ENCODE peak calls at places on chromosome 10, in eight cellular contexts. C is A549, T is H9, F is PC-9, M is SK-N-SH, V is mesendoderm, Y is GM23248, W is GM23338. E is an unnamed sample. For H3K4me1, the result is how much of the 10 kb centered on the place peaks cover.

GRCh38 chr10:122199070-122199469 is 72.0 kb upstream of the BTBD16 start:
- DNase-seq in C (no peak), T (no peak), F (no peak), M (no peak), V (no peak), Y (no peak), W (no peak), E (peak)

GRCh38 chr10:9331583-9332008 is 1277.1 kb downstream of the GATA3 start:
- DNase-seq in C (peak), T (no peak), F (no peak), M (peak), V (peak), Y (peak), W (peak), E (peak)

GRCh38 chr10:114879541-114880158 is 58.1 kb downstream of the FHIP2A start:
- DNase-seq in C (peak), T (peak), F (no peak), M (peak), V (peak), Y (peak), W (peak), E (no peak)

GRCh38 chr10:84429926-84430520 is 101.6 kb downstream of the CCSER2 start:
- DNase-seq in C (peak), T (peak), F (peak), M (peak), V (peak), Y (peak), W (peak), E (no peak)

GRCh38 chr10:93309062-93309461 is 173.1 kb downstream of the MYOF start:
- DNase-seq in C (peak), T (no peak), F (no peak), M (peak), V (no peak), Y (peak), W (no peak), E (peak)

GRCh38 chr10:63940277-63940972 is 419.2 kb downstream of the REEP3 start:
- DNase-seq in C (no peak), T (no peak), F (no peak), M (no peak), V (no peak), Y (no peak), W (peak), E (peak)

GRCh38 chr10:35448687-35449662 is 112.7 kb downstream of the CCNY start:
- DNase-seq in C (no peak), T (no peak), F (peak), M (no peak), V (no peak), Y (no peak), W (no peak), E (no peak)

GRCh38 chr10:69972951-69973350 is 79.7 kb upstream of the MACROH2A2 start:
- DNase-seq in C (no peak), T (no peak), F (no peak), M (no peak), V (no peak), Y (peak), W (no peak), E (no peak)

GRCh38 chr10:49512121-49512809 is 26.7 kb downstream of the ERCC6 start:
- DNase-seq in C (peak), T (no peak), F (peak), M (peak), V (peak), Y (peak), W (peak), E (no peak)

GRCh38 chr10:68096913-68097509 is 12.3 kb upstream of the MYPN start:
- DNase-seq in C (peak), T (peak), F (peak), M (no peak), V (peak), Y (peak), W (peak), E (no peak)

GRCh38 chr10:48456361-48456804 is 148.5 kb downstream of the ARHGAP22 start:
- DNase-seq in C (no peak), T (peak), F (no peak), M (peak), V (no peak), Y (no peak), W (peak), E (peak)

GRCh38 chr10:101217450-101218281 is 11.6 kb downstream of the LBX1 start:
- DNase-seq in C (peak), T (peak), F (peak), M (peak), V (peak), Y (peak), W (peak), E (peak)

GRCh38 chr10:79229830-79230562 is 117.3 kb upstream of the PPIF start:
- DNase-seq in C (no peak), T (peak), F (no peak), M (peak), V (peak), Y (no peak), W (peak), E (no peak)

GRCh38 chr10:133391761-133392518 is 2.0 kb upstream of the MTG1 start:
- DNase-seq in C (no peak), T (no peak), F (no peak), M (no peak), V (no peak), Y (no peak), W (no peak), E (no peak)

GRCh38 chr10:50260791-50261281 is 9.5 kb upstream of the ASAH2 start:
- DNase-seq in C (no peak), T (no peak), F (no peak), M (no peak), V (no peak), Y (peak), W (no peak), E (no peak)

GRCh38 chr10:49592726-49593563 is 17.2 kb upstream of the SLC18A3 start:
- DNase-seq in C (peak), T (peak), F (peak), M (peak), V (peak), Y (peak), W (peak), E (peak)

GRCh38 chr10:84191106-84191505 is 3.2 kb upstream of the CDHR1 start:
- DNase-seq in C (no peak), T (no peak), F (no peak), M (no peak), V (no peak), Y (no peak), W (no peak), E (no peak)

GRCh38 chr10:91108820-91109219 is 111.6 kb upstream of the PCGF5 start:
- DNase-seq in C (no peak), T (no peak), F (no peak), M (no peak), V (no peak), Y (no peak), W (no peak), E (no peak)

GRCh38 chr10:124545756-124546369 is 84.2 kb downstream of the LHPP start:
- DNase-seq in C (no peak), T (no peak), F (no peak), M (no peak), V (no peak), Y (no peak), W (no peak), E (no peak)

GRCh38 chr10:81096558-81096957 is 558.9 kb downstream of the SH2D4B start:
- DNase-seq in C (no peak), T (no peak), F (no peak), M (no peak), V (no peak), Y (no peak), W (no peak), E (no peak)

GRCh38 chr10:24952701-24953349 is 419 bp upstream of the PRTFDC1 start:
- DNase-seq in C (peak), T (peak), F (peak), M (peak), V (peak), Y (peak), W (peak), E (peak)

GRCh38 chr10:35089641-35090161 is 440 bp downstream of the CUL2 start:
- DNase-seq in C (no peak), T (no peak), F (peak), M (no peak), V (peak), Y (peak), W (peak), E (peak)

GRCh38 chr10:88835095-88835909 is 16.3 kb downstream of the ANKRD22 start:
- DNase-seq in C (peak), T (peak), F (peak), M (peak), V (peak), Y (peak), W (peak), E (peak)

GRCh38 chr10:13759167-13759566 is 172.4 kb downstream of the PRPF18 start:
- DNase-seq in C (no peak), T (peak), F (no peak), M (no peak), V (peak), Y (no peak), W (peak), E (no peak)

GRCh38 chr10:97028126-97028831 is 157.5 kb downstream of the SLIT1 start:
- DNase-seq in C (no peak), T (no peak), F (no peak), M (no peak), V (no peak), Y (peak), W (no peak), E (peak)

GRCh38 chr10:76007206-76007605 is 575.8 kb downstream of the LRMDA start:
- DNase-seq in C (no peak), T (no peak), F (no peak), M (no peak), V (no peak), Y (no peak), W (no peak), E (no peak)

GRCh38 chr10:65325913-65326312 is 1599.9 kb upstream of the LRRTM3 start:
- DNase-seq in C (no peak), T (peak), F (no peak), M (no peak), V (peak), Y (no peak), W (peak), E (no peak)

DNA sequence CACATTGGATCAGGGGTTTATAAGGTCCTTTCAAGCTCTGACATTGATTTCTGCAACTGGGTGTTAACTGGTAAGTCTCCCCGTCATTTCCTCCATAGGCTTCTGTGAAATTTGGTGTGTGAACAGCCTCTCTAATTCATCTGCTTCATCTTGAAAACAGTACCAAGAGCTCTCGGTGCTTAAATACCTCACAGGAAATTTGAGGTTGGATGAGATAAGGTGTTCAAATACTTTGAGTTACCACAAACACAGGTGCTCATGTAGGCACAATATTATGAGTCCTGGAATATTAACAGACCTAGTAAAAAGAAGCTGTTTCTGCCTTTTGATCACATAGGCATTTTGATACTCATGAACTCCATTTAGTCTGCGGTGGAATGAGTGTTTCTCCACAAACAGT is 85.2 kb downstream of the RTKN2 start:
- DNase-seq in C (no peak), T (no peak), F (no peak), M (no peak), V (no peak), Y (no peak), W (no peak), E (no peak)
- H3K4me1 ChIP-seq in C (under half), T (under half), F (under half), M (under half), V (under half), Y (under half), W (under half), E (under half)

GRCh38 chr10:132122097-132122861 is 56.5 kb downstream of the JAKMIP3 start:
- DNase-seq in C (no peak), T (no peak), F (no peak), M (no peak), V (no peak), Y (no peak), W (no peak), E (no peak)

GRCh38 chr10:132121511-132121830 is 55.7 kb downstream of the JAKMIP3 start:
- DNase-seq in C (no peak), T (no peak), F (no peak), M (no peak), V (no peak), Y (no peak), W (no peak), E (no peak)

GRCh38 chr10:132122939-132123445 is 57.2 kb downstream of the JAKMIP3 start:
- DNase-seq in C (no peak), T (no peak), F (no peak), M (no peak), V (no peak), Y (no peak), W (no peak), E (no peak)

GRCh38 chr10:132124201-132124920 is 58.6 kb downstream of the JAKMIP3 start:
- DNase-seq in C (no peak), T (no peak), F (no peak), M (no peak), V (no peak), Y (no peak), W (no peak), E (no peak)

GRCh38 chr10:132123606-132124005 is 57.9 kb downstream of the JAKMIP3 start:
- DNase-seq in C (no peak), T (no peak), F (no peak), M (no peak), V (no peak), Y (no peak), W (no peak), E (no peak)
- H3K4me2 ChIP-seq in C (no peak), T (no peak), F (no peak), M (no peak), V (no peak), Y (no peak), W (no peak), E (no peak)

GRCh38 chr10:32332299-32332750 is 14.6 kb downstream of the EPC1 start:
- DNase-seq in C (peak), T (no peak), F (no peak), M (no peak), V (no peak), Y (no peak), W (no peak), E (no peak)
- H3K4me1 ChIP-seq in C (under half), T (under half), F (under half), M (under half), V (under half), Y (under half), W (half or more), E (under half)

GRCh38 chr10:30502266-30503058 is 68.5 kb downstream of the MAP3K8 start:
- DNase-seq in C (no peak), T (no peak), F (peak), M (no peak), V (peak), Y (peak), W (no peak), E (no peak)
- H3K4me2 ChIP-seq in C (peak), T (no peak), F (peak), M (no peak), V (no peak), Y (peak), W (no peak), E (no peak)